ENCODE peak calls at places on chromosome X, in five cellular contexts. X, T, D, M and C are unnamed samples.
A peak's percentile ranks its signal among the peaks of the same experiment; 100 is the strongest.

GRCh38 chrX:49995021-49995731 is 72.8 kb downstream of the CLCN5 start:
- DNase-seq in X (no peak), T (no peak), M (no peak), D (peak; percentile 30), C (no peak)

GRCh38 chrX:132480581-132481203 is 8.1 kb downstream of the MBNL3 start:
- DNase-seq in T (no peak), D (peak; percentile 82), M (peak; percentile 55), X (no peak), C (no peak)

GRCh38 chrX:1554469-1555210 is 17.7 kb upstream of the P2RY8 start:
- DNase-seq in D (no peak), M (no peak), X (no peak), T (no peak), C (no peak)

GRCh38 chrX:17616936-17617335 is 120.4 kb upstream of the SCML1 start:
- DNase-seq in M (no peak), D (no peak), T (no peak), X (no peak), C (no peak)

GRCh38 chrX:10634681-10635161 is 14.3 kb upstream of the MID1 start:
- DNase-seq in T (no peak), M (no peak), X (no peak), D (no peak), C (no peak)

GRCh38 chrX:45771114-45771513 is 570.4 kb upstream of the DIPK2B start:
- DNase-seq in T (no peak), X (peak; percentile 6), D (peak; percentile 51), M (no peak), C (peak; percentile 25)

GRCh38 chrX:20026278-20026677 is 35.4 kb upstream of the BCLAF3 start:
- DNase-seq in D (peak; percentile 50), T (no peak), X (no peak), M (no peak), C (no peak)

GRCh38 chrX:153784325-153784967 is 3.6 kb downstream of the SRPK3 start:
- DNase-seq in M (no peak), T (no peak), X (no peak), D (no peak), C (no peak)

GRCh38 chrX:1932231-1932630 is 317.4 kb downstream of the ASMT start:
- DNase-seq in M (no peak), T (no peak), X (no peak), D (no peak), C (no peak)

GRCh38 chrX:34300871-34301270 is 168.8 kb upstream of the FAM47A start:
- DNase-seq in T (peak; percentile 13), D (peak; percentile 6), M (no peak), X (peak; percentile 22), C (peak; percentile 29)

GRCh38 chrX:112851161-112851779 is 10.6 kb upstream of the AMOT start:
- DNase-seq in X (no peak), T (no peak), M (peak; percentile 82), D (no peak), C (no peak)

GRCh38 chrX:50579955-50580354 is 109.3 kb upstream of the DGKK start:
- DNase-seq in T (peak; percentile 40), D (peak; percentile 68), X (peak; percentile 25), M (peak; percentile 11), C (peak; percentile 65)

GRCh38 chrX:72169008-72169728 is 12.4 kb upstream of the PIN4 start:
- DNase-seq in X (no peak), D (no peak), T (no peak), M (no peak), C (no peak)

GRCh38 chrX:96971812-96972211 is 88.1 kb downstream of the RPA4 start:
- DNase-seq in M (no peak), T (no peak), X (no peak), D (no peak), C (no peak)

GRCh38 chrX:130990723-130991122 is 67.4 kb upstream of the ARHGAP36 start:
- DNase-seq in T (no peak), M (no peak), X (no peak), D (no peak), C (no peak)

GRCh38 chrX:101407167-101407747 is 468 bp downstream of the GLA start:
- DNase-seq in X (no peak), D (no peak), T (no peak), M (no peak), C (no peak)

GRCh38 chrX:68827848-68828562 is 816 bp upstream of the EFNB1 start:
- DNase-seq in D (peak; percentile 55), T (peak; percentile 77), M (no peak), X (peak; percentile 66), C (peak; percentile 80)

GRCh38 chrX:27808226-27808625 is 436 bp downstream of the MAGEB10 start:
- DNase-seq in M (no peak), D (no peak), T (no peak), X (no peak), C (no peak)

GRCh38 chrX:29687687-29688086 is 527.7 kb upstream of the MAGEB2 start:
- DNase-seq in T (no peak), M (no peak), X (no peak), D (no peak), C (no peak)

GRCh38 chrX:104084063-104084462 is 8.0 kb upstream of the TMSB15C start:
- DNase-seq in T (no peak), M (no peak), D (no peak), X (no peak), C (no peak)

GRCh38 chrX:97639526-97639925 is 755.8 kb downstream of the RPA4 start:
- DNase-seq in D (no peak), X (no peak), M (no peak), T (no peak), C (no peak)

GRCh38 chrX:103356023-103356798 is at the start of gene TCEAL9:
- DNase-seq in M (no peak), X (peak; percentile 11), T (peak; percentile 71), D (peak; percentile 51), C (peak; percentile 72)

GRCh38 chrX:1411331-1411730 is 19.4 kb upstream of the SLC25A6 start:
- DNase-seq in X (no peak), T (no peak), M (no peak), D (no peak), C (no peak)

GRCh38 chrX:113551919-113552318 is 711.3 kb upstream of the AMOT start:
- DNase-seq in D (no peak), M (no peak), T (no peak), X (no peak), C (no peak)

GRCh38 chrX:151704023-151704663 is 8.9 kb downstream of the PRRG3 start:
- DNase-seq in X (no peak), D (no peak), M (no peak), T (no peak), C (no peak)

GRCh38 chrX:2243913-2244460 is 256.8 kb downstream of the DHRSX start:
- DNase-seq in T (no peak), D (no peak), M (no peak), X (no peak), C (no peak)

GRCh38 chrX:30521440-30522182 is 56.0 kb downstream of the TASL start:
- DNase-seq in T (no peak), X (no peak), D (no peak), M (no peak), C (no peak)

GRCh38 chrX:77937291-77937690 is 26.8 kb downstream of the ATP7A start:
- DNase-seq in D (no peak), M (no peak), X (no peak), T (no peak), C (no peak)

GRCh38 chrX:140525448-140525847 is 20.6 kb upstream of the SOX3 start:
- DNase-seq in T (no peak), X (no peak), M (no peak), D (no peak), C (no peak)

GRCh38 chrX:41952102-41952501 is 28.7 kb upstream of the CASK start:
- DNase-seq in M (no peak), D (no peak), X (no peak), T (no peak), C (no peak)

GRCh38 chrX:69024287-69024686 is 141.0 kb downstream of the PJA1 start:
- DNase-seq in X (no peak), M (no peak), D (no peak), T (no peak), C (peak; percentile 2)

GRCh38 chrX:131650637-131651410 is 107.0 kb downstream of the OR13H1 start:
- DNase-seq in D (no peak), X (no peak), T (no peak), M (no peak), C (no peak)

GRCh38 chrX:122517781-122518180 is 666.3 kb upstream of the GRIA3 start:
- DNase-seq in D (no peak), X (no peak), T (no peak), M (no peak), C (no peak)
- TF ChIP-seq FOXM1 in D (no peak), X (no peak), T (no peak), M (no peak), C (no peak)

DNA sequence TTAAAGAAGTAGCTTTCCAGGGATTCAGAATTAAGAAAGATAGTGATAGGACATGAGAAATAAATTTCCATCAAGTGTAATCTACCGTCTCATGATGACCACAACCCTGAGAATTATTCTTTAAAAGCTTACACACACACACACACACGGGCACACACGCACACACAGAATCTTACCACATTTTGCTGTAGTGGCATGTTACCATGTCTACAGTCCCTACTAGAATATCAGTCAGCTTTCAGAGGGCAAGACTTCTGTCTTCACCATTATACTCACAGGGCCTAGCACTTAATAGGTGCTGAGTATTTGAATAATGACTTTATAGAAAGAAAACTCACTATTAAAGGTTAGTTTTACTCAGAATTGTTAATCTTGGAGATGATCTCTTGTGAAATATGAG is 15.4 kb downstream of the CMC4 start:
- DNase-seq in X (no peak), M (no peak), T (no peak), D (no peak), C (no peak)
- TF ChIP-seq FOXM1 in X (no peak), M (no peak), T (no peak), D (no peak), C (no peak)

DNA sequence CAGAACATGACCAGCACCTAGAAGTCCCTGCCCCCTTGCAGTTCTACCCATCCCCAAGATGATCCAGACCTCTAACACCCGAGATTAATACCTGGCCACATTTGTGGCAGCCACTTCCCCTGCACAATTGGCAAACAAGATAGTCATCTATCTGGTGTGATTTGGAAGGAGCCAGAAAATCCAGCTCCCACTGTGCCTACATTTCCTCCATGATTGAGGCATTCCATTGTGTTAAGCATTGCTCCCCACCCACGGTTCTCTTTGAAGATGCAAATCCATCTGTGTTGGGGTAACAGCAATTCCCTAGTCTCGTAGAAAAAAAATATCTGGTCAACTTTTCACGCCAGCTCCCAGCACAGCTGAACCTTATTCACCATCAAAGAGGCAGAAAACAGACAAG is 405.0 kb downstream of the BCOR start:
- DNase-seq in D (no peak), X (no peak), T (no peak), M (no peak), C (no peak)
- TF ChIP-seq FOXM1 in D (no peak), X (no peak), T (no peak), M (no peak), C (no peak)

DNA sequence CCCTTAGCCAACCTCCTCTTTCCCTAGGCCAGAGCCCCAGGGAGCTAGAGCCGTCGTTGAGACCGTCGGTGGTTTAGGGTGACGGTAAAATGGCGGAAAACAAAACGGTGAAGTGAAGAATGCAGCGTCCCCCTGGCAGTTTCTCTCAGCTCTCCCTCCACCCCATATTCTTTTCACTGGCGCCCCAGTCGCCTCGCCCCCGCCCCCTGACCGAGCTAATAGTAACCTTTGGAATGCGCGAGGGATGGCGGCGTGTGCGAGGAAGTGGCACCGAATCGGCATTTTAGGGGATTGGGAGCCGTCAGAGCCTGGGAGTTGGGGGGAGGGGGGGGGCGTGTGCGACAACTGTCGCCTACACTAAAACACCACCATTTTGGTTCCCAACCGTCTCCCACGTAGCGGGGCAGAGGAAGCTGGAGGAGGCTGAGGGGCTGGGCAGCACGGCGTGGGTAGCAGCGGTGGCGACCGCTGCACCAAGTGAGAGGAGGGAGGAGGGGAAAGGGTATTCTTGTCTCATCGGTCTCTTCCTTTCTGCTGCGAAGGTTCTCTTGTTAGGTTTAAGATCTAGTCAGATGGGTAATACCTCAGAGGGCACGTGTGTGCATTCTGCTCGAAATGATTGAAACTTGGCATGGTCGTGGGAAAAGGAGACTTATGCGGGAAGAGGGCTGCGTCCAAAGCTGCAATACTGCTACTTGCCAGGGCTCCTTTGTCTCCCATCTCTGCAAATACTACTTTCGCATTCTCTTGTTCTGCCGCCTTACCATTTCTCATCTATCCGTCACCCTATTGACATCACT is 820 bp downstream of the ZNF711 start:
- DNase-seq in D (no peak), T (peak; percentile 60), M (no peak), X (peak; percentile 4), C (peak; percentile 16)
- TF ChIP-seq FOXM1 in D (no peak), T (no peak), M (no peak), X (no peak), C (no peak)